ENCODE peak calls at places on chromosomes 6 and 20, in six cellular contexts. C is fibroblast of pulmonary artery, T is psoas muscle, M is astrocyte of the cerebellum, H is IMR-90, K is lower lobe of right lung. I is an unnamed sample.

GRCh38 chr20:10236540-10237533 is 18.2 kb downstream of the SNAP25 start:
- DNase-seq in C (no peak), H (no peak), K (no peak), M (no peak), T (no peak), I (no peak)

GRCh38 chr20:4469910-4470309 is 251.8 kb upstream of the PRND start:
- DNase-seq in H (no peak), C (no peak), M (no peak), T (no peak), K (no peak), I (no peak)

GRCh38 chr6:109852713-109853112 is 125.4 kb upstream of the GPR6 start:
- DNase-seq in H (no peak), T (no peak), K (no peak), M (no peak), C (no peak), I (no peak)

GRCh38 chr20:19993937-19994667 is 23.1 kb upstream of the NAA20 start:
- DNase-seq in H (peak; percentile 76), C (peak; percentile 46), M (no peak), T (no peak), K (no peak), I (peak; percentile 81)

GRCh38 chr6:165922309-165922794 is 245.3 kb downstream of the TBXT start:
- DNase-seq in H (peak; percentile 83), T (no peak), K (no peak), C (peak; percentile 86), M (peak; percentile 6), I (no peak)

GRCh38 chr20:2625062-2625461 is 27.4 kb upstream of the NOP56 start:
- DNase-seq in C (no peak), M (no peak), T (no peak), H (no peak), K (no peak), I (no peak)

GRCh38 chr6:146770965-146771735 is 172.4 kb downstream of the ADGB start:
- DNase-seq in H (no peak), M (no peak), C (no peak), T (peak; percentile 37), K (peak; percentile 66), I (no peak)

GRCh38 chr6:43143235-43144124 is 27.6 kb upstream of the SRF start:
- DNase-seq in T (peak; percentile 86), H (peak; percentile 91), M (peak; percentile 85), K (peak; percentile 85), C (peak; percentile 92), I (peak; percentile 85)

GRCh38 chr6:134245041-134245440 is 72.9 kb downstream of the SGK1 start:
- DNase-seq in M (peak; percentile 49), T (no peak), H (peak; percentile 89), C (peak; percentile 77), K (no peak), I (peak; percentile 67)

DNA sequence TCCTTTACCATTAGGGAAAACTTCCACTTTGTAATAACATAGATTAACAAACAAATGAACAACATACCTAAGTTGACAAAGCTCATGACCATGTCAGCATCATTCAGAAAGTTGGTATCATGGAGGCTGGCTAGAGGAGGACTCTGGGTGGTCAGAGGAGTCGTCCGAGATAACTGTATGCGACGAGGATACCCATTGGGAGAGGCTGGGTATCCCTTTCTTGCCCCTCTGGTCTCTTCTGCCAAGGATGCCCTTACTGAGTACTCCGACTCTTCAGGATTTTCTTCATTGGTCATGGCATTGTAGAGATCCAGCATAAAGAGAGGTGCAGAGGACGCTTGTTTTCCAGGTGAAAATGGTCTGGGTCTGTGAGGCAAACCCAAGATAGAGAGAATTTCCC is 1.1 kb downstream of the BMP5 start:
- DNase-seq in K (no peak), M (no peak), T (no peak), H (no peak), C (no peak), I (no peak)
- H3K4me3 ChIP-seq in K (peak overlapping the region; percentile 37), M (no peak overlapping the region), T (peak overlapping the region; percentile 35), H (no peak overlapping the region), C (no peak overlapping the region), I (no peak overlapping the region)

GRCh38 chr6:83860347-83860731 is 850 bp downstream of the CYB5R4 start:
- DNase-seq in T (no peak), H (no peak), K (no peak), C (no peak), M (no peak), I (no peak)

GRCh38 chr6:83861077-83861476 is 1.6 kb downstream of the CYB5R4 start:
- DNase-seq in C (no peak), H (no peak), M (no peak), T (no peak), K (no peak), I (no peak)

GRCh38 chr6:83854766-83855165 is 1.6 kb downstream of the RIPPLY2 start:
- DNase-seq in T (no peak), M (no peak), H (no peak), K (no peak), C (no peak), I (no peak)

GRCh38 chr6:83862776-83863471 is 3.4 kb downstream of the CYB5R4 start:
- DNase-seq in H (peak; percentile 69), M (no peak), T (no peak), K (no peak), C (no peak), I (no peak)

GRCh38 chr6:83859410-83860346 is at the start of gene CYB5R4:
- DNase-seq in M (peak; percentile 94), T (peak; percentile 94), C (peak; percentile 97), K (peak; percentile 96), H (peak; percentile 96), I (peak; percentile 95)
- TF ChIP-seq CTCF in M (peak; percentile 63), T (peak; percentile 39), C (peak; percentile 49), K (peak; percentile 45), H (peak; percentile 43), I (peak; percentile 38)

GRCh38 chr6:160767647-160768019 is 65.6 kb downstream of the PLG start:
- DNase-seq in H (no peak), K (no peak), T (no peak), M (no peak), C (no peak), I (no peak)
- H3K4me3 ChIP-seq in H (no peak overlapping the region), K (peak overlapping the region; percentile 39), T (no peak overlapping the region), M (peak overlapping the region; percentile 46), C (no peak overlapping the region), I (no peak overlapping the region)

GRCh38 chr6:170583736-170584180 is 679 bp downstream of the PDCD2 start:
- DNase-seq in C (peak; percentile 10), K (no peak), H (peak; percentile 1), M (no peak), T (no peak), I (no peak)
- TF ChIP-seq CTCF in C (peak; percentile 8), K (no peak), H (peak; percentile 6), M (peak; percentile 22), T (no peak), I (no peak)

GRCh38 chr20:38458314-38458713 is 14.3 kb upstream of the RALGAPB start:
- DNase-seq in H (no peak), C (no peak), M (no peak), T (no peak), K (no peak), I (no peak)

GRCh38 chr20:38454556-38455473 is 17.8 kb upstream of the RALGAPB start:
- DNase-seq in H (no peak), C (no peak), K (no peak), T (no peak), M (no peak), I (no peak)

GRCh38 chr20:38460040-38460623 is 12.5 kb upstream of the RALGAPB start:
- DNase-seq in H (peak; percentile 81), K (no peak), M (peak; percentile 74), T (no peak), C (peak; percentile 94), I (peak; percentile 67)
- H3K4me3 ChIP-seq in H (no peak overlapping the region), K (no peak overlapping the region), M (no peak overlapping the region), T (no peak overlapping the region), C (no peak overlapping the region), I (no peak overlapping the region)

I was measured in fibroblast of mammary gland.